ENCODE peak calls at places on chromosomes 3 and 15, in eight cellular contexts. E is cardiac muscle cell, I is WTC11, F is hepatocyte, H is astrocyte of the spinal cord, G is mesothelial cell of epicardium, J is A549, A is GM12865. X is an unnamed sample.

GRCh38 chr3:84985795-84986194 is 27.0 kb downstream of the CADM2 start:
- DNase-seq in E (no peak), I (no peak), F (no peak), H (no peak), G (no peak), J (no peak), A (no peak), X (no peak)

GRCh38 chr15:85609492-85609891 is 185.2 kb downstream of the KLHL25 start:
- DNase-seq in E (no peak), I (no peak), F (no peak), H (no peak), G (no peak), J (no peak), A (no peak), X (no peak)

GRCh38 chr15:85607842-85608241 is 186.9 kb downstream of the KLHL25 start:
- DNase-seq in E (no peak), I (no peak), F (no peak), H (peak), G (no peak), J (no peak), A (no peak), X (no peak)

GRCh38 chr3:99108508-99108907 is 207.0 kb upstream of the DCBLD2 start:
- DNase-seq in E (no peak), I (no peak), F (no peak), H (peak), G (no peak), J (no peak), A (no peak), X (no peak)

GRCh38 chr3:188284455-188285212 is 130.7 kb downstream of the LPP start:
- DNase-seq in E (no peak), I (no peak), F (no peak), H (no peak), G (no peak), J (no peak), A (peak), X (no peak)

GRCh38 chr15:89143503-89144162 is 55.4 kb downstream of the ABHD2 start:
- DNase-seq in E (no peak), I (no peak), F (no peak), H (peak), G (no peak), J (no peak), A (peak), X (no peak)

GRCh38 chr15:51731549-51732267 is 5.7 kb downstream of the LYSMD2 start:
- DNase-seq in E (no peak), I (no peak), F (no peak), H (peak), G (no peak), J (no peak), A (peak), X (no peak)

GRCh38 chr15:76065267-76065666 is 5.5 kb downstream of the TMEM266 start:
- DNase-seq in E (peak), I (no peak), F (no peak), H (no peak), G (no peak), J (no peak), A (no peak), X (no peak)

GRCh38 chr3:188516515-188516914 is 362.6 kb downstream of the LPP start:
- DNase-seq in E (no peak), I (no peak), F (no peak), H (no peak), G (no peak), J (no peak), A (no peak), X (no peak)

GRCh38 chr3:47652142-47652541 is 73.5 kb upstream of the CSPG5 start:
- DNase-seq in E (no peak), I (no peak), F (no peak), H (no peak), G (no peak), J (no peak), A (no peak), X (no peak)

GRCh38 chr15:78012643-78013077 is 64.9 kb downstream of the TBC1D2B start:
- DNase-seq in E (no peak), I (no peak), F (peak), H (no peak), G (no peak), J (no peak), A (no peak), X (no peak)

GRCh38 chr3:61250784-61251173 is 473 bp downstream of the FHIT start:
- DNase-seq in E (no peak), I (peak), F (peak), H (no peak), G (no peak), J (no peak), A (peak), X (peak)

GRCh38 chr15:68383161-68384074 is 48.5 kb downstream of the ITGA11 start:
- DNase-seq in E (peak), I (peak), F (peak), H (peak), G (no peak), J (peak), A (peak), X (peak)

GRCh38 chr3:56314842-56315241 is 153.4 kb downstream of the ERC2 start:
- DNase-seq in E (peak), I (peak), F (no peak), H (peak), G (no peak), J (no peak), A (no peak), X (no peak)

GRCh38 chr15:56286213-56286612 is 42.5 kb upstream of the RFX7 start:
- DNase-seq in E (no peak), I (peak), F (no peak), H (no peak), G (no peak), J (no peak), A (no peak), X (no peak)

GRCh38 chr15:42092666-42093445 is 1.5 kb downstream of the PLA2G4D start:
- DNase-seq in E (no peak), I (no peak), F (no peak), H (no peak), G (no peak), J (no peak), A (no peak), X (no peak)

GRCh38 chr15:62985768-62986167 is 56.8 kb upstream of the TPM1 start:
- DNase-seq in E (no peak), I (no peak), F (peak), H (peak), G (peak), J (no peak), A (no peak), X (no peak)

GRCh38 chr3:106025151-106025722 is 156.4 kb upstream of the CBLB start:
- DNase-seq in E (no peak), I (no peak), F (no peak), H (peak), G (no peak), J (no peak), A (no peak), X (no peak)

GRCh38 chr15:39786444-39787056 is 3.9 kb upstream of the FSIP1 start:
- DNase-seq in E (peak), I (peak), F (peak), H (peak), G (no peak), J (peak), A (peak), X (no peak)

GRCh38 chr15:68812596-68813548 is 7.8 kb downstream of the ANP32A start:
- DNase-seq in E (no peak), I (no peak), F (no peak), H (peak), G (no peak), J (no peak), A (no peak), X (no peak)

GRCh38 chr3:109559389-109559788 is 222.0 kb upstream of the DPPA4 start:
- DNase-seq in E (no peak), I (no peak), F (no peak), H (no peak), G (no peak), J (no peak), A (no peak), X (no peak)

DNA sequence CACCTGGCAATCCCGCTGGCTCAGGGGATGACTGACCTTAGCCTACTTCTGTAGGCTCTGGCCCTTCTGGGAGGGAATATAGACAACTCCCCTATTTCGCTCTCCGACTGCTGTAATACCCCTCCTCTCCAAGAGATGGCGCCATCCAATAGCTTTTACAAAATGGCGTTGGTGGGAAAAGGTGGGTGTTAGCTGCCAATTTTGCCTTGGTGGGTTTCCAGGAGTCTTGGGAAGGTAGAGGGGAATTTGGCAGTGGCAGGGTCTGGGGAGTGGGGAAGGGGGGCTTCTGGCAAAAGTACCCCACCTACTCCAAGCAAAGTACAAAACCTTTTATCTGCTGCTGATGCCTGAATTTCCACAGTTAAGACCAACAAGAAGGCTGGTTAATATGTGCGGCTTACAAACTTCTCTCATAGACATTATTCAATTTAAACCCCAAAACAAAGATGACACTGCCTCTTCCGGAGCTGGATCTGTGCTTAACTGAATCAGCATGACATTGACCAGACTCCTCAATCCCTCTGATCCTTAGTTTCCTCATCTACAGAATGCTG is 62.1 kb downstream of the RASGRF1 start:
- DNase-seq in E (peak), I (peak), F (peak), H (peak), G (peak), J (peak), A (peak), X (peak)
- TF ChIP-seq CTCF in E (peak), I (peak), F (peak), H (peak), G (peak), J (peak), A (peak), X (peak)

GRCh38 chr3:158739661-158740060 is 7.4 kb upstream of the RARRES1 start:
- DNase-seq in E (no peak), I (no peak), F (no peak), H (no peak), G (no peak), J (no peak), A (no peak), X (no peak)

GRCh38 chr3:158743664-158744566 is 11.7 kb upstream of the RARRES1 start:
- DNase-seq in E (no peak), I (no peak), F (no peak), H (no peak), G (no peak), J (no peak), A (no peak), X (no peak)

GRCh38 chr3:158743280-158743663 is 11.0 kb upstream of the RARRES1 start:
- DNase-seq in E (no peak), I (no peak), F (no peak), H (no peak), G (no peak), J (no peak), A (no peak), X (no peak)

GRCh38 chr3:158744567-158745288 is 12.5 kb upstream of the RARRES1 start:
- DNase-seq in E (no peak), I (no peak), F (no peak), H (no peak), G (no peak), J (no peak), A (no peak), X (no peak)

GRCh38 chr3:158742861-158743260 is 10.6 kb upstream of the RARRES1 start:
- DNase-seq in E (no peak), I (no peak), F (no peak), H (peak), G (no peak), J (no peak), A (no peak), X (no peak)
- TF ChIP-seq CTCF in E (no peak), I (no peak), F (no peak), H (no peak), G (no peak), J (no peak), A (no peak), X (no peak)

DNA sequence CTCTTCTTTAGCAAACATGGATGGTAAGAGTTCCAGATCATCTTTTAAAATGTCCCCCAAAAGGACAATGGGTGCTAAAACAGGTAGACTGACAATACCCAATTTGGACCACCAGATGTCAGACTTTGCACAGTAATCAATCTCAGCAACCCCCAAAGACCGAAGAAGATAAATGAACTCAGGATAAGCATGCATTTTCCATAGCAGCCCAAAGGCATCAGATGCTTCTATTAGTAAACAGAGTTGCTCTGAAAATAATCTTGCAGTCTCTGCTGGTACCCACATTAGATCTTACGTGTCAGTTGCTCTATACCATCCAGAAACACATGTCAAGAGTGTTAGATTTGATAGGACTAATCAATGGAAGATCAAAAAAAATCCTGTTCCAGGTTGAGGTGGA is 20.6 kb downstream of the MYH15 start:
- DNase-seq in E (peak), I (peak), F (peak), H (peak), G (no peak), J (peak), A (peak), X (peak)
- TF ChIP-seq CTCF in E (peak), I (peak), F (peak), H (peak), G (peak), J (peak), A (peak), X (peak)

GRCh38 chr3:101548527-101549105 is 13.1 kb upstream of the TRMT10C start:
- DNase-seq in E (no peak), I (no peak), F (peak), H (no peak), G (no peak), J (no peak), A (no peak), X (no peak)

GRCh38 chr3:101549473-101549872 is 12.2 kb upstream of the TRMT10C start:
- DNase-seq in E (no peak), I (no peak), F (no peak), H (no peak), G (no peak), J (no peak), A (no peak), X (no peak)

GRCh38 chr3:101542952-101543351 is 18.7 kb upstream of the TRMT10C start:
- DNase-seq in E (no peak), I (no peak), F (no peak), H (no peak), G (no peak), J (no peak), A (no peak), X (no peak)

DNA sequence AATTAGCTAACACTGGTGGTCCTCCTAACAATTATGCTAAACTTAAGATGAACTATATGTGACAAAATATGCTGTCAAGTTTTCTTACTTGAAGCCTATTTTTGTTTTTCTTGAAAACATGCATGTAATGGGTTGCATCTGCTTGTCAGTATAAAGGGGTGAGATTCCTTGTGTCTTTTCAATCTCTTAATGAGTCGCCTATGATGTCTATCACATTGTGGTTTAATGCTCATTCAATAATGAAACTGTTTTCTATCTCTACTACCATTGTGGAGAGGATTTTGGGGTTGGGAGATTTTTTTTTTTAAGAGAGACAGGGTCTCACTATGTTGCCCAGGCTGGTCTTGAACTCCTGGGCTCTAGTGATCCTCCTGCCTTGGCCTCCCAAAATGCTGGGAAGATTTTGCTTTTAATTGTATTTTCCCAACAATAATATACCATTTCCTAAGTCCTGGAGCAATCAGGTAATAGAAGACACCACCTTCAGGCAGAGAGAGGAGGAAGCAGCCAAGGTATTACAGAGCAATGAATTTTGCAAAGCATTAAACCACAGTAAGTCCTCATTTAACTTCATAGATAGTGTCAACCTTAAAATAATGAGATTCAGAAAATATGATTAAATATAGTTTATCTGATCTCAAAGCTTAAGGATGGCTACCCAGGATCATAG is 17.4 kb upstream of the TRMT10C start:
- DNase-seq in E (no peak), I (no peak), F (no peak), H (no peak), G (no peak), J (no peak), A (no peak), X (no peak)
- TF ChIP-seq CTCF in E (peak), I (no peak), F (peak), H (peak), G (no peak), J (no peak), A (no peak), X (no peak)

GRCh38 chr3:196636369-196637349 is 2.8 kb upstream of the NRROS start:
- DNase-seq in E (no peak), I (no peak), F (no peak), H (no peak), G (no peak), J (no peak), A (no peak), X (no peak)
- TF ChIP-seq CTCF in E (no peak), I (no peak), F (no peak), H (no peak), G (no peak), J (no peak), A (no peak), X (no peak)